ENCODE peak calls at places on chromosomes 7 and 10, in six cellular contexts. K, B, X, G, A and M are unnamed samples.

GRCh38 chr10:132446661-132447445 is 49.9 kb downstream of the PWWP2B start:
- DNase-seq in K (no peak), B (peak; percentile 83), X (peak; percentile 21), G (peak; percentile 87), A (peak; percentile 85), M (peak; percentile 95)

GRCh38 chr7:30335763-30336487 is 51.5 kb downstream of the ZNRF2 start:
- DNase-seq in K (no peak), B (no peak), X (no peak), G (no peak), A (no peak), M (no peak)

GRCh38 chr7:19060870-19061269 is 56.6 kb downstream of the TWIST1 start:
- DNase-seq in K (no peak), B (no peak), X (no peak), G (no peak), A (no peak), M (no peak)

GRCh38 chr7:34064511-34065158 is 159.3 kb downstream of the BMPER start:
- DNase-seq in K (no peak), B (no peak), X (no peak), G (peak; percentile 91), A (no peak), M (no peak)

GRCh38 chr7:145360511-145361100 is 524.8 kb upstream of the TPK1 start:
- DNase-seq in K (no peak), B (no peak), X (no peak), G (no peak), A (no peak), M (no peak)

GRCh38 chr10:80104066-80104926 is 25.8 kb downstream of the TMEM254 start:
- DNase-seq in K (peak; percentile 23), B (peak; percentile 16), X (no peak), G (no peak), A (no peak), M (no peak)

GRCh38 chr10:89469517-89469916 is 55.1 kb downstream of the IFIT5 start:
- DNase-seq in K (peak; percentile 51), B (no peak), X (no peak), G (no peak), A (no peak), M (no peak)

GRCh38 chr7:127799535-127800305 is 147.7 kb downstream of the SND1 start:
- DNase-seq in K (no peak), B (no peak), X (no peak), G (no peak), A (no peak), M (no peak)

GRCh38 chr10:92574545-92575377 is 868 bp upstream of the IDE start:
- DNase-seq in K (no peak), B (no peak), X (no peak), G (no peak), A (no peak), M (no peak)

GRCh38 chr7:31744294-31744874 is 57.4 kb downstream of the PPP1R17 start:
- DNase-seq in K (peak; percentile 79), B (peak; percentile 49), X (peak; percentile 33), G (peak; percentile 82), A (peak; percentile 67), M (peak; percentile 77)

GRCh38 chr10:89074120-89074519 is 83.5 kb downstream of the FAS start:
- DNase-seq in K (peak; percentile 90), B (no peak), X (no peak), G (no peak), A (no peak), M (no peak)

GRCh38 chr10:127182161-127182560 is 14.2 kb downstream of the INSYN2A start:
- DNase-seq in K (no peak), B (no peak), X (no peak), G (no peak), A (no peak), M (no peak)

GRCh38 chr7:96321041-96321669 is 743 bp downstream of the SLC25A13 start:
- DNase-seq in K (peak; percentile 89), B (peak; percentile 88), X (peak; percentile 28), G (peak; percentile 86), A (peak; percentile 93), M (peak; percentile 91)
- TF ChIP-seq POLR2A in K (peak; percentile 95), B (peak; percentile 89), X (no peak), G (peak; percentile 54), A (peak; percentile 91), M (peak; percentile 63)

DNA sequence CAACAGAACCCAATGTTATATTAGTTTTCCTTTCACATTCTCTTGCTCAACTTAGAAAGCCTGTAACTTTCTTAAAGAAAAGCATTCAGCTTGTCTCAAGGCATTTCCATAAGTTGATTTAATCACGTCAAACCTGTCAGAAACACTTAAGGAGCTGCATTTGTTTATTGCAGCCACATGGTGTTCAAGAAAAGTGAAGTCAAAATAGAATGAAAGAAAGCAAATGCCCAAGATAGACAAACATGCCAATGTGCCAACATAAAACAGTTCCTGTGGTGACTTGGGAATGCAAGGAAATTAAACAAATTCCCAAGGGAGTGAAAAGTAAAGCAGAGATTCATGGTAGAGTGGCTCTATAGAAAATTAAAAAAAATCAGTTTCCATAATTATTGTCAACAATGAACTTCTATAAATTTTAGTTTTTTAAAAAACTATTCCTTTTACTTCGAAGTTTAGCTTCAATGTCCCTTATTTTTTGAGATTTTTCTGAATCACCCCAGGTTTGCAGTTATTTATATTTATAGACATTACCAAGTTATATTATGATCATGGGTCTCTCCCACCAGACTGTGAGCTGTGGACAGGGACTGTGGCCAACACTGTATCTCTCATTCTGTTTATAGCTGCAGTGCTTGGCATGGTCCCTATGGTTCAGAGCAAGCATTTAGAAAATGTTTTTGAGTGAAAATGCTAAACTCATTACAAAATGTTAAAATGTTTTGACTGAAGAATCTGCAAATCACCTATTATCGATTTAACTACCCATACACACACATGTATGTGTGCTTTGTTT is 887.4 kb downstream of the REEP3 start:
- DNase-seq in K (no peak), B (no peak), X (no peak), G (no peak), A (no peak), M (no peak)
- TF ChIP-seq MYC in K (no peak), B (no peak), X (no peak), G (no peak), A (no peak), M (no peak)

DNA sequence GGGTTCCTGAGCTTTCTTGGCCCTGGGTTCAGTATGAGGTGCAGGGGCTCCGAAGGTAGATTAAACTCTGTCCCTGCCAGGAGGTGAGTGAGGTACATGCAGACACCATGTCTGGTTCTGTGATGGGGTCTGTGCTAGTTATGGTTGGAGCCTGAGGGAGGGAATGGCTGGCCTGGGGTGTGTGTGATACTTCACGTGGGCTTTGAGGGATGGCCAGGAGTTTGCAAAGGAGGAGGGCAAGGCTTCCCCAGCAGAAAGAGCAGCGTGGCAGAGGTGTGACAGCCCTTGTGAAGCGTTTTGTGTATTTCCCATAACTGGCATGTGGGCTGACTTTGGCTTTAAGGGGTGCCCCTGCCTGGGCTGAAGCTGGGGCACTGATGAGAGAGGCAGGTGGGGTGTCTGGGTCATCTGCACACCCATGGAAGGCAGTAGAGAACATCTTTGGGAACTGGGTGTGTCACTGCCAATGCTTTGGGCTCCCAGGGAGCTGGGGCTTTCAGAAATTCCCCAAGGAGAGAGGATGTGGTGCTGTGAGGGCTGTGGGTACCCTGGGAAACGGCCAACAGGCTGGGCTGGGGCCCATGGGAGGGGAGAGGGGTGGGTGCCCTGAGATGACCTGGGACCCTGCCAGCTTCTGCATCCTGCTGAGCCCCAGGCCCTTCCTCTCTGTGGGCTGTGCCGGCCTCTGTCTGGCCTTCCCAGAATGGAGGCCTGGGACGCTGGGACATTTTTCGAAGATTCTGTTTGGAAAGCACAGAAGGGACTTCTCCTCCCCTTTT is 4.6 kb downstream of the PALD1 start:
- DNase-seq in K (no peak), B (no peak), X (no peak), G (no peak), A (no peak), M (no peak)
- TF ChIP-seq MAX in K (no peak), B (no peak), X (no peak), G (no peak), A (no peak), M (no peak)

GRCh38 chr10:69045441-69046300 is 42.2 kb upstream of the SRGN start:
- DNase-seq in K (no peak), B (no peak), X (peak; percentile 93), G (no peak), A (no peak), M (peak; percentile 96)
- TF ChIP-seq POLR2A in K (no peak), B (no peak), X (peak; percentile 52), G (no peak), A (no peak), M (no peak)